ENCODE peak calls at places on chromosomes 13 and 19, in four cellular contexts. S, T, E and Q are unnamed samples.

GRCh38 chr19:6161271-6161850 is 25.9 kb downstream of the ACSBG2 start:
- DNase-seq in S (peak; percentile 0), T (no peak), E (no peak), Q (no peak)

GRCh38 chr13:51967482-51968446 is 43.5 kb downstream of the ATP7B start:
- DNase-seq in T (no peak), E (no peak), S (no peak), Q (no peak)

GRCh38 chr19:15456871-15457700 is 7.3 kb downstream of the RASAL3 start:
- DNase-seq in S (no peak), E (no peak), T (no peak), Q (no peak)

GRCh38 chr19:16327501-16327900 is 2.9 kb downstream of the KLF2 start:
- DNase-seq in S (no peak), T (no peak), E (no peak), Q (no peak)

GRCh38 chr13:20550799-20551198 is 16.2 kb upstream of the IFT88 start:
- DNase-seq in E (no peak), T (no peak), S (no peak), Q (peak; percentile 37)

GRCh38 chr19:12379732-12380443 is 14.4 kb upstream of the ZNF442 start:
- DNase-seq in T (no peak), S (no peak), E (no peak), Q (no peak)

GRCh38 chr13:105530468-105530867 is 1005.0 kb downstream of the EFNB2 start:
- DNase-seq in S (no peak), E (no peak), T (no peak), Q (no peak)

GRCh38 chr13:72255908-72256307 is 388.9 kb upstream of the DACH1 start:
- DNase-seq in E (no peak), T (peak; percentile 24), S (peak; percentile 49), Q (peak; percentile 34)

GRCh38 chr19:1567848-1568227 is 287 bp downstream of the MEX3D start:
- DNase-seq in T (no peak), S (no peak), E (no peak), Q (no peak)

GRCh38 chr19:36196249-36196648 is 18.2 kb downstream of the ZNF565 start:
- DNase-seq in E (no peak), T (no peak), S (no peak), Q (no peak)

GRCh38 chr13:40171566-40171965 is 494.9 kb downstream of the FOXO1 start:
- DNase-seq in E (no peak), S (no peak), T (no peak), Q (no peak)

GRCh38 chr19:55641376-55642152 is 762 bp downstream of the ZNF580 start:
- DNase-seq in S (no peak), T (no peak), E (no peak), Q (no peak)

GRCh38 chr19:18388328-18389094 is 2.6 kb downstream of the GDF15 start:
- DNase-seq in E (no peak), S (peak; percentile 64), T (peak; percentile 90), Q (peak; percentile 83)

GRCh38 chr13:102582256-102582655 is 14.5 kb upstream of the TPP2 start:
- DNase-seq in E (no peak), S (no peak), T (no peak), Q (no peak)

GRCh38 chr19:15378529-15379082 is 981 bp downstream of the AKAP8 start:
- DNase-seq in S (peak; percentile 7), T (peak; percentile 22), E (no peak), Q (peak; percentile 50)

GRCh38 chr19:5567971-5568407 is 236 bp upstream of the TINCR start:
- DNase-seq in S (no peak), T (no peak), E (no peak), Q (no peak)